ENCODE peak calls at places on chromosomes 4 and X, in seven cellular contexts. J, V, L, K, H, X and O are unnamed samples.

GRCh38 chrX:28589048-28589447 is 1.8 kb downstream of the IL1RAPL1 start:
- DNase-seq in J (no peak), V (no peak), L (no peak), K (no peak), H (no peak), X (no peak), O (no peak)

GRCh38 chr4:53066155-53066554 is 204.0 kb downstream of the RASL11B start:
- DNase-seq in J (no peak), V (no peak), L (no peak), K (peak), H (no peak), X (no peak), O (no peak)

GRCh38 chrX:34874763-34875162 is 67.8 kb upstream of the FAM47B start:
- DNase-seq in J (no peak), V (no peak), L (no peak), K (no peak), H (no peak), X (no peak), O (no peak)

GRCh38 chrX:75784689-75785491 is at the start of gene MAGEE2:
- DNase-seq in J (peak), V (no peak), L (no peak), K (peak), H (no peak), X (no peak), O (no peak)

GRCh38 chr4:84451546-84451945 is 47.5 kb downstream of the NKX6-1 start:
- DNase-seq in J (no peak), V (peak), L (no peak), K (no peak), H (no peak), X (no peak), O (peak)

GRCh38 chrX:153598541-153599191 is at the start of gene CCNQ:
- DNase-seq in J (peak), V (peak), L (no peak), K (no peak), H (no peak), X (no peak), O (no peak)

GRCh38 chr4:44186096-44186849 is 262.3 kb downstream of the KCTD8 start:
- DNase-seq in J (no peak), V (no peak), L (no peak), K (no peak), H (no peak), X (no peak), O (no peak)

GRCh38 chr4:142574306-142574705 is 271.8 kb downstream of the INPP4B start:
- DNase-seq in J (no peak), V (no peak), L (no peak), K (no peak), H (no peak), X (no peak), O (no peak)

GRCh38 chr4:55372259-55372658 is 23.5 kb upstream of the TMEM165 start:
- DNase-seq in J (no peak), V (no peak), L (no peak), K (no peak), H (no peak), X (no peak), O (no peak)

GRCh38 chr4:87309625-87310024 is 13.1 kb downstream of the HSD17B13 start:
- DNase-seq in J (no peak), V (no peak), L (no peak), K (no peak), H (no peak), X (no peak), O (no peak)

GRCh38 chr4:74619931-74620702 is 174.2 kb downstream of the BTC start:
- DNase-seq in J (no peak), V (no peak), L (no peak), K (no peak), H (no peak), X (no peak), O (no peak)

GRCh38 chrX:38638952-38639529 is 77.7 kb downstream of the TSPAN7 start:
- DNase-seq in J (no peak), V (peak), L (no peak), K (peak), H (no peak), X (no peak), O (no peak)

GRCh38 chr4:48687313-48687712 is 92.8 kb downstream of the FRYL start:
- DNase-seq in J (peak), V (peak), L (no peak), K (no peak), H (no peak), X (no peak), O (no peak)

GRCh38 chr4:17490575-17491059 is 21.3 kb downstream of the QDPR start:
- DNase-seq in J (peak), V (no peak), L (no peak), K (peak), H (no peak), X (no peak), O (peak)

GRCh38 chr4:35125995-35126712 is 1118.2 kb downstream of the ARAP2 start:
- DNase-seq in J (no peak), V (no peak), L (no peak), K (peak), H (no peak), X (no peak), O (peak)

GRCh38 chr4:155592568-155593343 is 73.9 kb upstream of the GUCY1A1 start:
- DNase-seq in J (peak), V (no peak), L (no peak), K (no peak), H (no peak), X (no peak), O (no peak)

GRCh38 chr4:186781032-186781917 is 57.6 kb upstream of the FAT1 start:
- DNase-seq in J (no peak), V (peak), L (no peak), K (peak), H (peak), X (no peak), O (no peak)

GRCh38 chr4:158535130-158535614 is 13.5 kb downstream of the RXFP1 start:
- DNase-seq in J (no peak), V (peak), L (no peak), K (no peak), H (peak), X (no peak), O (no peak)

GRCh38 chrX:104253567-104254441 is 929 bp downstream of the ESX1 start:
- DNase-seq in J (peak), V (no peak), L (no peak), K (no peak), H (no peak), X (no peak), O (no peak)

GRCh38 chr4:115234405-115235093 is 121.1 kb upstream of the NDST4 start:
- DNase-seq in J (peak), V (no peak), L (no peak), K (peak), H (peak), X (peak), O (peak)

GRCh38 chr4:78065514-78066192 is 8.5 kb downstream of the FRAS1 start:
- DNase-seq in J (no peak), V (no peak), L (no peak), K (peak), H (no peak), X (no peak), O (no peak)

GRCh38 chrX:69028006-69028760 is 137.1 kb downstream of the PJA1 start:
- DNase-seq in J (no peak), V (no peak), L (no peak), K (no peak), H (no peak), X (peak), O (no peak)

GRCh38 chr4:22099896-22100295 is 151.3 kb upstream of the KCNIP4 start:
- DNase-seq in J (no peak), V (no peak), L (no peak), K (no peak), H (no peak), X (no peak), O (no peak)

GRCh38 chr4:155392486-155393184 is 15.9 kb upstream of the MAP9 start:
- DNase-seq in J (no peak), V (no peak), L (no peak), K (peak), H (peak), X (no peak), O (no peak)

GRCh38 chrX:1430451-1430850 is 22.3 kb downstream of the ASMTL start:
- DNase-seq in J (no peak), V (no peak), L (no peak), K (no peak), H (no peak), X (no peak), O (no peak)

GRCh38 chrX:1451676-1452496 is 823 bp downstream of the ASMTL start:
- DNase-seq in J (no peak), V (no peak), L (no peak), K (no peak), H (no peak), X (no peak), O (no peak)

GRCh38 chr4:182649698-182650477 is 267.3 kb downstream of the DCTD start:
- DNase-seq in J (no peak), V (no peak), L (no peak), K (no peak), H (no peak), X (no peak), O (no peak)

GRCh38 chr4:5969777-5970176 is 48.5 kb downstream of the C4orf50 start:
- DNase-seq in J (no peak), V (no peak), L (no peak), K (no peak), H (no peak), X (no peak), O (no peak)

GRCh38 chr4:2269618-2270163 is 7.8 kb upstream of the MXD4 start:
- DNase-seq in J (no peak), V (no peak), L (no peak), K (no peak), H (no peak), X (no peak), O (no peak)

GRCh38 chrX:119655125-119655524 is 37.8 kb downstream of the SEPTIN6 start:
- DNase-seq in J (peak), V (peak), L (no peak), K (no peak), H (no peak), X (no peak), O (no peak)

GRCh38 chrX:3788494-3789233 is 75.2 kb upstream of the PRKX start:
- DNase-seq in J (no peak), V (no peak), L (no peak), K (no peak), H (no peak), X (no peak), O (no peak)

GRCh38 chrX:17077349-17077748 is 130.9 kb downstream of the REPS2 start:
- DNase-seq in J (no peak), V (no peak), L (no peak), K (no peak), H (no peak), X (no peak), O (no peak)

GRCh38 chrX:111511477-111511876 is at the start of gene SERTM2:
- DNase-seq in J (peak), V (peak), L (no peak), K (no peak), H (no peak), X (no peak), O (no peak)

GRCh38 chr4:184383497-184384055 is 90.8 kb downstream of the IRF2 start:
- DNase-seq in J (no peak), V (peak), L (no peak), K (peak), H (peak), X (no peak), O (no peak)

GRCh38 chr4:10746371-10747143 is 62.0 kb upstream of the CLNK start:
- DNase-seq in J (no peak), V (no peak), L (no peak), K (no peak), H (no peak), X (no peak), O (no peak)

GRCh38 chrX:7146026-7146702 is 1.3 kb upstream of the STS start:
- DNase-seq in J (no peak), V (no peak), L (no peak), K (no peak), H (no peak), X (no peak), O (no peak)

GRCh38 chrX:67563469-67564448 is 19.9 kb downstream of the AR start:
- DNase-seq in J (no peak), V (no peak), L (no peak), K (no peak), H (no peak), X (no peak), O (no peak)

GRCh38 chr4:2712261-2712842 is 43.8 kb downstream of the TNIP2 start:
- DNase-seq in J (no peak), V (peak), L (no peak), K (no peak), H (peak), X (no peak), O (no peak)

GRCh38 chr4:129167640-129168260 is 71.8 kb downstream of the C4orf33 start:
- DNase-seq in J (no peak), V (peak), L (no peak), K (peak), H (no peak), X (no peak), O (no peak)

DNA sequence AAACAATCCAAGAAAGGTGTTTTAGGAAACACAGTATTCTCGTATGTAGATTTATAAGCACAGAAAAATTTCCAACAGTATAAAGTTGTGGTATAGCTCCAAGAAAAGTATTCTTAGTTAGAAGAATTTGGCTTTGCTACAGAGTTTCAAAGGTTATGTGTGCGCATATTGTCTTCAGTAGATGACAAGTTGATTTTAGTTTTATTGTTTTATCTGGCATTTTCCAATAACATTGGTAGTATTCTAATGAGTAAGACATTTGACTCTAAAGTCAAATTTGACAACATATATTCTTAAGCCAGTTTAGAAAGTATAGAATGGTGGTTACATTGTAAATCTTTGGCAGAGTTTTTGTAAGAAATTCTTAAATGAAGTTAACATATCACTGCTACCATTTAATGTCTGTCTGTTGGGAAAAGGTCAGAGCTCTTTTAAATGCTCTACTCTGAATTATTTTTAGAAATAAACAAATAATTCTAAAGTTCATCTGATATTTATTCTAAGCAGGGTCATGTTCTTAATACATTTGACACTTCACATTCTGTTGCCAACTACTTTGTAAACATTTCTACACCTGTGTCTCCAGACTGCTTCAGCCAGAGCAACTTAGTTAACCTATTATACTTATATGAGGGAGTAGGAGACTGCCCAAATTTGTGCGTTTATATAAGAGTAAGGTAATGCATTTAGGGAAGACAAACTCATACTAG is 30.0 kb downstream of the CLCN3 start:
- DNase-seq in J (no peak), V (no peak), L (no peak), K (no peak), H (no peak), X (no peak), O (no peak)
- TF ChIP-seq JUND in J (no peak), V (no peak), L (no peak), K (no peak), H (no peak), X (no peak), O (no peak)

GRCh38 chr4:98997176-98997575 is 1.7 kb downstream of the METAP1 start:
- DNase-seq in J (no peak), V (no peak), L (no peak), K (no peak), H (no peak), X (no peak), O (no peak)

GRCh38 chr4:98995183-98996055 is at the start of gene METAP1:
- DNase-seq in J (peak), V (peak), L (peak), K (peak), H (peak), X (peak), O (peak)

GRCh38 chr4:98993419-98994071 is 2.0 kb upstream of the METAP1 start:
- DNase-seq in J (no peak), V (no peak), L (no peak), K (no peak), H (no peak), X (no peak), O (no peak)

GRCh38 chr4:98994474-98995182 is 893 bp upstream of the METAP1 start:
- DNase-seq in J (no peak), V (peak), L (no peak), K (peak), H (no peak), X (no peak), O (peak)

DNA sequence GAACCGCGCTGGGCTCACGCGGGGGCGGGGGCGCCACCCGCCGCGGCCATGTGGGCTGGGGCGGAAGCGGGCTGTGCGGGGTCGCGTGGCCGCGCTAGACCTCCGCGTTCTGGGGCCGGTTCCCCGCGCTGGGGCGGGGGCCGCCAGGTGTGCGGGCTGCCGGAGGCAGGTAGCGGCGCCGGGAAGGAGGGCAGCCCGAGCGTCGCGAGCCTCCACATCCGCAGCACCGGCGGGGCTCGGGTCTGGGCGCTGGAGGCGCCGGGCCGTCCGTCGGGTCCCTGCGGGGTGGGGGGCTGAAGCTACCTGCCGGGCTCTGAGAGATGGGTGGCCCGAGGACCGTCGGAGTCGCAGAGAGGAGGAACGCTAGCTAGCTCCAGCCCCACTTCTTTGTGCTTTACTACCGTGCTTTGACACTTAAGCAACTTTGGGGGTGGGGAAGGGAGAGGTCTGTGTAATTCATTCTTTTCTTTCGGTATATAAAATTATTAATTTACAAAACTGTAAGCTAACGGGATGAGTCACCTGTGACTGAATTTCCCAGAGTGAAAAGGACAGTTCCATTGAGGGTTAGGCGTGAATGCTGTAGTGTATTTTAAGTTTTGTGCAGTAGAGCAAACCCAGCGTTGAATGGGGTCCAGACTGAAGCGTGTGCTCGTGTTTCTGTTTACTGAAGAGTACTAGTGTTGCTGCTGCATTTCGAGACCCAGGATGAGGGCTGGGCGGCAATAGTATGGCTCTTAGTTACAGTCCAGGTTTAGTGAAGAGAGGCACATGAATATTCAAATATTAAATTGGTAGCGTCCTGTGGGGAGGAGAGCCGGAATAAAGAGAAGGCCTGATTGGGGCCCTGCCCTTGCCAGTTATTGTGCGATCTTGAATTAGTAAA is 778 bp downstream of the METAP1 start:
- DNase-seq in J (peak), V (peak), L (no peak), K (peak), H (no peak), X (no peak), O (peak)
- TF ChIP-seq JUND in J (no peak), V (no peak), L (no peak), K (no peak), H (no peak), X (no peak), O (no peak)

GRCh38 chrX:55490974-55491373 is 1.3 kb upstream of the USP51 start:
- DNase-seq in J (no peak), V (no peak), L (no peak), K (no peak), H (no peak), X (no peak), O (no peak)

GRCh38 chrX:55490121-55490520 is 473 bp upstream of the USP51 start:
- DNase-seq in J (no peak), V (no peak), L (no peak), K (no peak), H (no peak), X (no peak), O (no peak)

GRCh38 chrX:55488268-55488558 is 1.4 kb downstream of the USP51 start:
- DNase-seq in J (no peak), V (no peak), L (no peak), K (no peak), H (no peak), X (no peak), O (no peak)

GRCh38 chrX:55488559-55489314 is 911 bp downstream of the USP51 start:
- DNase-seq in J (peak), V (peak), L (no peak), K (no peak), H (no peak), X (peak), O (peak)

DNA sequence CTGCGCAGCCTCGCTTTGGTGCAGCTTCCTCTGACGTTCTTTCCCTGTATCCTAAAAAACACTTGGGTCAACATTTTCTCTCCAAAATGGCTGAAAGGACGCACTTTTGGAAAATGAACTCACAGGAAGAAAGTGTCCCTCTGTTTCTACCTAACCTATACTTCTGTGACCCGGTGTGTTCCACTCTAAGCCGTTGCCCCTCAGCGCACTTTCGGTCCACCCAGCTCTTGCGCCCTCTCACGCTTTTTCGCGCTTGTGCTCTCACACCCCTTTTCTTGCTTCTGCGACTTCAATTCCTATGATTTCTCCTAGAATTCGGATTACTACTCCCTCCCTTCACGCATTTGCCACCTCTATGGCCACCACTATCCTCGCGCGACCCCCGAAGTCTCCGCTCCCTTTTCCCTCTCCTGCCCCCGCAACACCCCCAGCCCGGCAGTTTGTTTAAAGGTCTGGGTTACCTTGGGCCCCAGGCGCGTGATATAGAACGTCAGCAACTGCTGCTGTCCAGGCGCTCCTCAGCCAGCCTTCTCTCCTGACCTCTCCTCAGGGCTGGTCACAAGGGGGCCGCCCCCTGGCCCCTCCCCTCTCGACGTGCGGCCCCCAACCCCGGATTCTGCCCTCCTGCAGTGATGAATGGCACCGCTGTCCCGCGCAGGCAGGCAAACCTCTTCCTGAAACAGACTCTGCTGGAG is at the start of gene USP51:
- DNase-seq in J (peak), V (peak), L (no peak), K (no peak), H (no peak), X (peak), O (peak)
- TF ChIP-seq JUND in J (no peak), V (no peak), L (no peak), K (no peak), H (no peak), X (no peak), O (no peak)

GRCh38 chrX:97860206-97860605 is 976.5 kb downstream of the RPA4 start:
- DNase-seq in J (no peak), V (no peak), L (no peak), K (no peak), H (no peak), X (no peak), O (no peak)

GRCh38 chrX:97858592-97858991 is 974.9 kb downstream of the RPA4 start:
- DNase-seq in J (no peak), V (no peak), L (no peak), K (no peak), H (no peak), X (no peak), O (no peak)

GRCh38 chrX:97863261-97863660 is 979.6 kb downstream of the RPA4 start:
- DNase-seq in J (no peak), V (no peak), L (no peak), K (no peak), H (no peak), X (no peak), O (no peak)
- TF ChIP-seq JUND in J (no peak), V (no peak), L (no peak), K (no peak), H (no peak), X (no peak), O (no peak)

GRCh38 chr4:8278009-8278395 is 8.4 kb downstream of the HTRA3 start:
- DNase-seq in J (no peak), V (no peak), L (no peak), K (no peak), H (no peak), X (no peak), O (no peak)
- TF ChIP-seq JUND in J (no peak), V (no peak), L (no peak), K (no peak), H (no peak), X (no peak), O (no peak)